ENCODE peak calls at places on chromosomes 13 and 19, in five cellular contexts. B is CD4-positive, alpha-beta memory T cell; M is IMR-90; X is SJSA1; F is colonic mucosa. C is an unnamed sample.

GRCh38 chr19:33098023-33098652 is 17.2 kb downstream of the GPATCH1 start:
- DNase-seq in B (no peak), M (no peak), X (no peak), F (no peak), C (no peak)

GRCh38 chr19:3536429-3537100 is 2.4 kb upstream of the TEKTIP1 start:
- DNase-seq in B (no peak), M (no peak), X (no peak), F (no peak), C (no peak)

GRCh38 chr13:38804536-38804935 is 117.7 kb downstream of the FREM2 start:
- DNase-seq in B (no peak), M (no peak), X (peak; percentile 37), F (no peak), C (no peak)

GRCh38 chr13:39600766-39601165 is 2.2 kb downstream of the LHFPL6 start:
- DNase-seq in B (no peak), M (no peak), X (no peak), F (no peak), C (no peak)

GRCh38 chr13:24097064-24097463 is 63.5 kb upstream of the SPATA13 start:
- DNase-seq in B (no peak), M (peak; percentile 76), X (peak; percentile 45), F (no peak), C (no peak)

GRCh38 chr19:53212703-53213320 is 19.7 kb upstream of the ZNF665 start:
- DNase-seq in B (no peak), M (no peak), X (no peak), F (no peak), C (no peak)

GRCh38 chr13:24745516-24745860 is 18.5 kb upstream of the RNF17 start:
- DNase-seq in B (no peak), M (no peak), X (no peak), F (no peak), C (no peak)

GRCh38 chr13:30124131-30124768 is 183.1 kb downstream of the KATNAL1 start:
- DNase-seq in B (no peak), M (no peak), X (no peak), F (no peak), C (no peak)

GRCh38 chr19:35816846-35817245 is 4.2 kb upstream of the PRODH2 start:
- DNase-seq in B (no peak), M (no peak), X (no peak), F (no peak), C (no peak)

GRCh38 chr13:46403851-46404731 is 17.0 kb upstream of the RUBCNL start:
- DNase-seq in B (no peak), M (no peak), X (no peak), F (no peak), C (no peak)

GRCh38 chr13:50451609-50452008 is 391.9 kb downstream of the DLEU7 start:
- DNase-seq in B (no peak), M (no peak), X (no peak), F (no peak), C (no peak)

GRCh38 chr19:11066326-11066725 is 22.9 kb upstream of the LDLR start:
- DNase-seq in B (no peak), M (no peak), X (no peak), F (no peak), C (no peak)

GRCh38 chr13:42164557-42165125 is 107.3 kb upstream of the AKAP11 start:
- DNase-seq in B (no peak), M (no peak), X (no peak), F (no peak), C (no peak)

GRCh38 chr13:57632276-57633140 is 964 bp downstream of the PCDH17 start:
- DNase-seq in B (no peak), M (no peak), X (no peak), F (no peak), C (no peak)

GRCh38 chr13:107819071-107819470 is 396.3 kb downstream of the LIG4 start:
- DNase-seq in B (no peak), M (no peak), X (no peak), F (no peak), C (no peak)

GRCh38 chr13:45055198-45055901 is 65.0 kb upstream of the GTF2F2 start:
- DNase-seq in B (no peak), M (peak; percentile 93), X (peak; percentile 45), F (peak; percentile 30), C (no peak)

GRCh38 chr13:29935309-29935981 is 85.0 kb upstream of the UBL3 start:
- DNase-seq in B (peak; percentile 82), M (no peak), X (no peak), F (no peak), C (peak; percentile 74)

GRCh38 chr13:64206430-64207225 is 2791.0 kb upstream of the PCDH20 start:
- DNase-seq in B (no peak), M (no peak), X (no peak), F (no peak), C (no peak)

GRCh38 chr19:2053601-2054389 is 2.8 kb upstream of the MKNK2 start:
- DNase-seq in B (no peak), M (peak; percentile 23), X (no peak), F (peak; percentile 68), C (no peak)

GRCh38 chr19:7203317-7203716 is 90.9 kb downstream of the INSR start:
- DNase-seq in B (no peak), M (no peak), X (no peak), F (no peak), C (no peak)

GRCh38 chr13:46521921-46522691 is 30.9 kb upstream of the LRCH1 start:
- DNase-seq in B (no peak), M (no peak), X (no peak), F (no peak), C (no peak)

GRCh38 chr19:33432408-33433170 is 59.1 kb downstream of the CEBPG start:
- DNase-seq in B (no peak), M (no peak), X (no peak), F (no peak), C (no peak)

GRCh38 chr19:50777261-50777660 is 7.0 kb downstream of the GPR32 start:
- DNase-seq in B (no peak), M (no peak), X (no peak), F (no peak), C (no peak)

GRCh38 chr13:34627499-34627898 is 314.6 kb upstream of the NBEA start:
- DNase-seq in B (no peak), M (no peak), X (no peak), F (no peak), C (no peak)

GRCh38 chr13:113425931-113426590 is 27.2 kb downstream of the ADPRHL1 start:
- DNase-seq in B (no peak), M (no peak), X (no peak), F (no peak), C (no peak)

GRCh38 chr19:58261968-58262921 is 16.5 kb upstream of the ZNF8 start:
- DNase-seq in B (no peak), M (no peak), X (peak; percentile 12), F (no peak), C (no peak)

GRCh38 chr19:3850320-3850972 is 18.4 kb downstream of the ZFR2 start:
- DNase-seq in B (no peak), M (no peak), X (no peak), F (no peak), C (no peak)

GRCh38 chr13:94716016-94716415 is 3.7 kb upstream of the SOX21 start:
- DNase-seq in B (no peak), M (no peak), X (no peak), F (no peak), C (no peak)

DNA sequence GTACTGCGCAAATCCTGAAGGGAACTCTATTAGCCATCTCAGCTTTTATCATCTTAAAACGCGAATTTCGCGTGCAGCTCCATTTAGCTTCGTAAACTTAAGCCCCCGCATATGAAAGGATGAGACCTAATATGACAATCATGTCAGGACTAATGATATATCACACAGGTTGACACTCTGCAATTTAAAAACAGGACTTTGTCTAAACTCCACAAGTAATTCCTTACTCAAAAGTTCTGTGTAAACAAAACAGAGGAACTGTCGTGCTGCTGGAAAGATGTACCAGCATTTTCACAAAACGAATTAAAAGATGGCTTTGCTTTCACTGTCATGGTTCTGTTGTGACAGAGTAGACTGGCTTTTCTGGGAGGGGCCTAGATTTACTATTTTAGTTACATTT is 747 bp downstream of the LACC1 start:
- DNase-seq in B (no peak), M (no peak), X (no peak), F (no peak), C (no peak)
- H3K4me3 ChIP-seq in B (peak overlapping the region; percentile 61), M (no peak overlapping the region), X (peak overlapping the region; percentile 78), F (peak overlapping the region; percentile 64), C (peak overlapping the region; percentile 60)

GRCh38 chr13:20550799-20551198 is 16.2 kb upstream of the IFT88 start:
- DNase-seq in B (no peak), M (no peak), X (no peak), F (no peak), C (no peak)

GRCh38 chr13:20546559-20546958 is 20.4 kb upstream of the IFT88 start:
- DNase-seq in B (no peak), M (no peak), X (no peak), F (no peak), C (no peak)

GRCh38 chr13:20553309-20553708 is 13.6 kb upstream of the IFT88 start:
- DNase-seq in B (no peak), M (no peak), X (no peak), F (no peak), C (no peak)

GRCh38 chr13:20544186-20544914 is 18.7 kb upstream of the CRYL1 start:
- DNase-seq in B (no peak), M (no peak), X (no peak), F (no peak), C (no peak)

GRCh38 chr13:20547479-20547908 is 19.5 kb upstream of the IFT88 start:
- DNase-seq in B (no peak), M (no peak), X (no peak), F (peak; percentile 75), C (no peak)
- H3K27ac ChIP-seq in B (no peak overlapping the region), M (no peak overlapping the region), X (no peak overlapping the region), F (peak overlapping the region; percentile 74), C (no peak overlapping the region)

GRCh38 chr13:75873499-75873898 is 237.4 kb downstream of the LMO7 start:
- DNase-seq in B (no peak), M (no peak), X (no peak), F (no peak), C (no peak)
- H3K4me3 ChIP-seq in B (no peak overlapping the region), M (no peak overlapping the region), X (no peak overlapping the region), F (no peak overlapping the region), C (no peak overlapping the region)

DNA sequence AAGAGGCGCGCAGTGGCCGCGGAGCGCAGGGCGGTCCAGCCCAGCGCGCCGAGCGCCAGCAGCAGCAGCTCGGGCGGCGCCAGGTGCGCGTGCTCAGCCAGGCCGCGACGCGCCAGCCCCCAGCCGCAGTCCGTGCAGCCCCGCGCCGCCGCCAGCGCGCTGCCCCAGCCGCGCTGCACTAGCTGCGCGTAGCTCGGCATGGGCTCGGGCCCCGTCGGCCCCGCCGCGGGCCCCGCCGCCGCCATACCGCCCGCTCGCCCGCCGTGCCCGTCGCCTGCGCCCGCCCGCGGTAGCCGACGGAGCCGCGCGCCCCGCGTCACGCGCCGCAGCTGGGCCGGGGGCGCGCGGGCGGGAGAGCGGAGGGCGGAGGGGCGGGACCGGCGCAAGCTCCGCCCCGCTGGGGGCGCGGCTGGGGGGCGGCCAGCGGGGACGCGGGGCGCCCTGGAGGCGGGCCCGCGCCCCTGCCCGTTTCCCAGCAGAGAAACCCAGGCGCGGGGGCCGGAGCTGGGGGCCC is at the start of gene CERS1:
- DNase-seq in B (no peak), M (no peak), X (no peak), F (no peak), C (no peak)
- H3K27ac ChIP-seq in B (no peak within 1 kb of the TSS), M (no peak within 1 kb of the TSS), X (no peak within 1 kb of the TSS), F (no peak within 1 kb of the TSS), C (no peak within 1 kb of the TSS)

C was measured in naive thymus-derived CD4-positive, alpha-beta T cell.